ENCODE peak calls at places on chromosome 12, in four cellular contexts. V is fibroblast of lung, R is Panc1, Z is adrenal gland. I is an unnamed sample.

GRCh38 chr12:121849660-121850059 is 9.0 kb downstream of the HPD start:
- DNase-seq in V (no peak), R (no peak), Z (no peak), I (no peak)

GRCh38 chr12:94336201-94336915 is 123.3 kb downstream of the CEP83 start:
- DNase-seq in V (peak), R (no peak), Z (no peak), I (no peak)

GRCh38 chr12:4172999-4173398 is 100.6 kb upstream of the CCND2 start:
- DNase-seq in V (peak), R (no peak), Z (peak), I (no peak)

GRCh38 chr12:121939190-121939589 is 20.8 kb downstream of the CFAP251 start:
- DNase-seq in V (no peak), R (no peak), Z (no peak), I (no peak)

GRCh38 chr12:30783946-30784345 is 29.2 kb upstream of the CAPRIN2 start:
- DNase-seq in V (no peak), R (no peak), Z (no peak), I (no peak)

GRCh38 chr12:116508145-116509121 is 50.7 kb upstream of the MAP1LC3B2 start:
- DNase-seq in V (peak), R (no peak), Z (peak), I (no peak)

GRCh38 chr12:6069452-6070093 is 54.9 kb downstream of the VWF start:
- DNase-seq in V (peak), R (no peak), Z (no peak), I (peak)

GRCh38 chr12:110079477-110080400 is 31.4 kb upstream of the C12orf76 start:
- DNase-seq in V (no peak), R (no peak), Z (peak), I (no peak)

GRCh38 chr12:111635524-111635923 is 36.4 kb upstream of the ATXN2 start:
- DNase-seq in V (peak), R (no peak), Z (no peak), I (no peak)

GRCh38 chr12:127268121-127268520 is 998.8 kb upstream of the TMEM132C start:
- DNase-seq in V (no peak), R (no peak), Z (no peak), I (no peak)

GRCh38 chr12:47777741-47778558 is 4.9 kb downstream of the SLC48A1 start:
- DNase-seq in V (no peak), R (no peak), Z (no peak), I (no peak)

GRCh38 chr12:111268738-111269572 is 99.9 kb downstream of the PHETA1 start:
- DNase-seq in V (no peak), R (no peak), Z (no peak), I (no peak)

GRCh38 chr12:80590085-80590484 is 117.3 kb upstream of the MYF6 start:
- DNase-seq in V (peak), R (no peak), Z (no peak), I (no peak)

GRCh38 chr12:70106347-70106746 is 136.9 kb upstream of the CNOT2 start:
- DNase-seq in V (no peak), R (no peak), Z (no peak), I (no peak)

GRCh38 chr12:685388-685787 is 22.1 kb upstream of the NINJ2 start:
- DNase-seq in V (no peak), R (no peak), Z (no peak), I (no peak)

GRCh38 chr12:57340104-57340503 is 89.1 kb upstream of the STAC3 start:
- DNase-seq in V (peak), R (no peak), Z (peak), I (no peak)

GRCh38 chr12:95202691-95203476 is 14.4 kb downstream of the FGD6 start:
- DNase-seq in V (no peak), R (no peak), Z (no peak), I (no peak)

GRCh38 chr12:51863921-51864700 is 15.6 kb upstream of the FIGNL2 start:
- DNase-seq in V (no peak), R (no peak), Z (no peak), I (no peak)

GRCh38 chr12:96249196-96250118 is 55.3 kb downstream of the ELK3 start:
- DNase-seq in V (peak), R (no peak), Z (peak), I (no peak)
- TF ChIP-seq CTCF in V (no peak), R (no peak), Z (no peak), I (no peak)

GRCh38 chr12:125311050-125311449 is 245.8 kb downstream of the AACS start:
- DNase-seq in V (no peak), R (no peak), Z (no peak), I (no peak)
- TF ChIP-seq CTCF in V (no peak), R (no peak), Z (no peak), I (no peak)

DNA sequence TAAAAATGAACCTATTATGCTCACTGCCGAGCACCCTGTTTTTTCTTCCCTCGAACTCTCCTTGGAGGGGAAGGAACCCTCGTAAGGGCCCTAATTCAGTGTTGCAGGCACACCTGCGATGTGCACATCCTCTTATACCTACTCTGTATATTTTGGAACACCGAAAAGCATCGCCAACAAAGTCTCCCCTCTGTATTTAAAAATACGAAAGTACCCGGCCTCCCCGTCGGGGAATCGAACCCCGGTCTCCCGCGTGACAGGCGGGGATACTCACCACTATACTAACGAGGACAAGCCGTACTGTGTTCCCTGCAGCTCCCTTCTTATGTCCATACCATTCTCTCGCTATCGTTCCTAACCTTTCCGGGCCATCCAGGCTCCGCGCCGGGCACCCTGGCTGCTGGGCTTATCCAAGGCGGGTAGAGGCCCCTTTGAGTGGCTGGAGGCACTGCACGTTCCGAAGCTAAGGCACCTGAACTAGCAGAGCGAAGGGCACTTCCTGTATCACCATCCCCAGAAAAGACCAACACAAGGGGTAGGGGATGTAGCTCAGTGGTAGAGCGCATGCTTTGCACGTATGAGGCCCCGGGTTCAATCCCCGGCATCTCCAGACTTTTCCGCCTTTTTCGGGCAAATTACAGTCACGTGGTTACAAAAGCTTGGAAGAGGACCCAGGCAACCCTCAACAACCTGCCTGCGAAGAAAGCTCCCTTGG is 25.1 kb upstream of the UBC start:
- DNase-seq in V (peak), R (peak), Z (peak), I (peak)
- TF ChIP-seq CTCF in V (no peak), R (peak), Z (no peak), I (no peak)

DNA sequence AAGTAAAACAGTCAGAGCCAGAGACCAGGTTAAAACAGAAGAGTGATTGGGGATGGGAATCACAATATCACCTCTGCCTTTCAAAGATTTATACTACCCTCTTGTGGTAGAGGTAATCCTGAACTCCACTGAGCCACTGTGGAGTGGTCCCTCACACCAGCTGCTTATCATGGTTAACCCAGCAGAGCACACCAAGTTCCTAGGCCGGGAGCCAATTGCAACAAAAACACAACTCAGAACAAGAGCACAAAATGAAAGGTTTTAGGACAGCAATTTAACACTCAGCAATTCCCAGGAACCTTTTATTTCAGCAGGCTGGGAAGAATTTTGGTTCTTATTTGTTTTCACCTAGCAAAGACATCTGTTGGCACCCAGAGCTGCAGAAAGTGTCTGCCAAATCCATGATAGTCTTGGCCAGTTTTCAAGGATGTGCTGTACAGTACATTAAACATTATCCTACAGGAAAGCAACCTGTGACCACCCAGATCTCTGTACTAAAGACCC is 220.5 kb upstream of the ATXN7L3B start:
- DNase-seq in V (peak), R (no peak), Z (peak), I (no peak)
- TF ChIP-seq CTCF in V (peak), R (peak), Z (no peak), I (no peak)

DNA sequence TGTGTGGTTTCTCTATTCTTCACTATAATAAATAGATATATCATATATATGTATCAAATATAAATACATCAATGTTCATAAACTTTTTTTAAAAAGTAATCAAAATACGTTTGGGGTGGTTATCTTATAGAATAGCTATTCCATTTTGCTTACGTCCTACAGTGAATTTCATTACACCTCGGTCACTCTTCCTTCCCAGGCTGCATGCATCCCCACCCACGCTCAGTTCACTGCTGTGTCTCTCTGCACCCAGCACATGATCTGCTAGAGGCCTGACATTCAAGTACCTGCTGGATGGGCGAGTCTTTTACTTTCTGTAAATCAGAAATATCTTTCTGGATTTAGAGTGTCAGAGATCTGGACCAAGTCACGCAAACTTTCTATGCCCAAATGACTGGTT is 3.6 kb downstream of the STX2 start:
- DNase-seq in V (no peak), R (no peak), Z (no peak), I (no peak)
- TF ChIP-seq CTCF in V (no peak), R (no peak), Z (no peak), I (no peak)

GRCh38 chr12:13044002-13044858 is at the start of gene FAM234B:
- DNase-seq in V (peak), R (no peak), Z (peak), I (no peak)
- TF ChIP-seq CTCF in V (no peak), R (peak), Z (no peak), I (peak)

GRCh38 chr12:27009926-27010325 is 4.3 kb downstream of the TM7SF3 start:
- DNase-seq in V (no peak), R (no peak), Z (no peak), I (no peak)
- TF ChIP-seq CTCF in V (no peak), R (peak), Z (no peak), I (no peak)

GRCh38 chr12:71216725-71217579 is 59.2 kb upstream of the TSPAN8 start:
- DNase-seq in V (peak), R (peak), Z (peak), I (peak)
- TF ChIP-seq CTCF in V (peak), R (peak), Z (peak), I (peak)